ENCODE peak calls at places on chromosomes 4 and X, in six cellular contexts. F is choroid plexus epithelial cell, E is cardiac fibroblast, S is AG04450, O is colonic mucosa, T is cardiac muscle cell. J is an unnamed sample.
A peak's percentile ranks its signal among the peaks of the same experiment; 100 is the strongest.

GRCh38 chr4:156609421-156609820 is 362.2 kb downstream of the PDGFC start:
- DNase-seq in T (no peak), E (no peak), F (no peak), S (no peak), O (no peak), J (no peak)

GRCh38 chr4:150176559-150176958 is 98.3 kb downstream of the DCLK2 start:
- DNase-seq in T (peak; percentile 22), E (no peak), O (no peak), F (no peak), S (peak; percentile 10), J (peak; percentile 98)

GRCh38 chrX:69149466-69150293 is 15.6 kb downstream of the PJA1 start:
- DNase-seq in F (no peak), T (no peak), S (no peak), O (peak; percentile 7), E (no peak), J (no peak)

GRCh38 chrX:32397562-32398216 is 813.7 kb downstream of the DMD start:
- DNase-seq in O (no peak), S (no peak), F (no peak), E (no peak), T (no peak), J (no peak)

GRCh38 chr4:168695288-168695687 is 198.4 kb downstream of the PALLD start:
- DNase-seq in O (no peak), F (no peak), E (peak; percentile 46), S (no peak), T (no peak), J (no peak)

GRCh38 chrX:27599928-27600327 is 9.8 kb downstream of the DCAF8L2 start:
- DNase-seq in S (no peak), T (no peak), E (peak; percentile 72), F (peak; percentile 62), O (no peak), J (peak; percentile 50)

GRCh38 chr4:84177831-84178230 is 321.3 kb downstream of the NKX6-1 start:
- DNase-seq in F (no peak), O (no peak), S (no peak), T (no peak), E (no peak), J (no peak)

GRCh38 chr4:150457802-150458201 is 124.1 kb upstream of the MAB21L2 start:
- DNase-seq in E (peak; percentile 21), T (no peak), O (no peak), F (no peak), S (no peak), J (peak; percentile 14)

GRCh38 chrX:53421772-53422090 is 723 bp downstream of the SMC1A start:
- DNase-seq in F (no peak), O (no peak), S (no peak), T (no peak), E (no peak), J (no peak)

GRCh38 chr4:68344049-68344448 is 5.8 kb downstream of the YTHDC1 start:
- DNase-seq in O (no peak), E (no peak), F (no peak), T (no peak), S (no peak), J (no peak)

GRCh38 chr4:76420901-76421581 is at the start of gene CCDC158:
- DNase-seq in E (no peak), T (no peak), F (no peak), O (peak; percentile 18), S (no peak), J (no peak)

GRCh38 chr4:8704632-8705031 is 112.1 kb downstream of the CPZ start:
- DNase-seq in F (no peak), S (no peak), E (no peak), T (no peak), O (no peak), J (no peak)

GRCh38 chr4:73139991-73140390 is 70.5 kb upstream of the COX18 start:
- DNase-seq in S (no peak), E (peak; percentile 55), O (no peak), F (peak; percentile 62), T (no peak), J (no peak)

GRCh38 chr4:25767877-25768475 is 94.8 kb downstream of the SEL1L3 start:
- DNase-seq in F (peak; percentile 91), S (peak; percentile 32), O (peak; percentile 33), E (peak; percentile 81), T (peak; percentile 80), J (peak; percentile 84)

GRCh38 chr4:173432430-173432829 is 33.5 kb upstream of the SCRG1 start:
- DNase-seq in T (no peak), O (no peak), S (no peak), F (no peak), E (no peak), J (no peak)

GRCh38 chr4:7459471-7459870 is 24.7 kb upstream of the PSAPL1 start:
- DNase-seq in F (no peak), S (no peak), E (no peak), O (no peak), T (no peak), J (no peak)

GRCh38 chr4:128359422-128359821 is 71.8 kb upstream of the PGRMC2 start:
- DNase-seq in F (no peak), O (no peak), E (no peak), T (no peak), S (no peak), J (no peak)

GRCh38 chrX:131614241-131614640 is 70.4 kb downstream of the OR13H1 start:
- DNase-seq in F (no peak), S (no peak), E (no peak), O (no peak), T (no peak), J (no peak)

GRCh38 chr4:144557404-144557803 is 88.6 kb upstream of the HHIP start:
- DNase-seq in S (no peak), E (peak; percentile 56), T (no peak), F (peak; percentile 36), O (no peak), J (peak; percentile 66)

GRCh38 chr4:81491943-81492342 is 20.2 kb upstream of the RASGEF1B start:
- DNase-seq in E (peak; percentile 43), O (no peak), T (no peak), F (peak; percentile 62), S (no peak), J (no peak)

GRCh38 chrX:15761564-15762191 is 23.6 kb downstream of the CA5B start:
- DNase-seq in S (no peak), E (peak; percentile 44), F (peak; percentile 52), T (peak; percentile 35), O (peak; percentile 26), J (peak; percentile 49)

GRCh38 chr4:2804449-2804972 is 11.6 kb downstream of the SH3BP2 start:
- DNase-seq in E (no peak), O (no peak), F (no peak), S (no peak), T (no peak), J (no peak)

GRCh38 chrX:130109429-130110378 is 593 bp downstream of the ELF4 start:
- DNase-seq in F (no peak), T (no peak), O (no peak), E (peak; percentile 27), S (no peak), J (peak; percentile 54)

GRCh38 chrX:130114141-130114561 is 3.9 kb upstream of the ELF4 start:
- DNase-seq in E (no peak), S (no peak), F (no peak), O (no peak), T (no peak), J (peak; percentile 28)

GRCh38 chrX:130111220-130111934 is 1.1 kb upstream of the ELF4 start:
- DNase-seq in T (peak; percentile 22), E (no peak), F (no peak), S (no peak), O (peak; percentile 31), J (peak; percentile 30)

GRCh38 chrX:130110379-130111219 is at the start of gene ELF4:
- DNase-seq in E (peak; percentile 46), F (peak; percentile 58), T (peak; percentile 20), S (no peak), O (peak; percentile 61), J (peak; percentile 57)

GRCh38 chrX:130111935-130112221 is 1.6 kb upstream of the ELF4 start:
- DNase-seq in F (no peak), O (no peak), S (no peak), T (no peak), E (no peak), J (no peak)
- H3K4me3 ChIP-seq in F (no peak overlapping the region), O (no peak overlapping the region), S (no peak overlapping the region), T (no peak overlapping the region), E (no peak overlapping the region), J (no peak overlapping the region)

GRCh38 chr4:154082760-154083530 is 294.1 kb upstream of the SFRP2 start:
- DNase-seq in S (no peak), O (no peak), E (peak; percentile 40), T (peak; percentile 54), F (peak; percentile 43), J (no peak)
- TF ChIP-seq CTCF in S (no peak), O (no peak), E (peak; percentile 42), T (no peak), F (peak; percentile 62), J (peak; percentile 25)

GRCh38 chr4:40686081-40686913 is 56.6 kb upstream of the RBM47 start:
- DNase-seq in S (no peak), O (no peak), T (no peak), F (no peak), E (no peak), J (no peak)
- H3K4me3 ChIP-seq in S (no peak overlapping the region), O (no peak overlapping the region), T (no peak overlapping the region), F (no peak overlapping the region), E (no peak overlapping the region), J (no peak overlapping the region)

GRCh38 chrX:1906028-1906427 is 291.2 kb downstream of the ASMT start:
- DNase-seq in E (no peak), O (no peak), T (no peak), F (no peak), S (no peak), J (no peak)

GRCh38 chrX:1911401-1912131 is 296.7 kb downstream of the ASMT start:
- DNase-seq in F (no peak), T (no peak), O (no peak), E (no peak), S (no peak), J (no peak)

GRCh38 chrX:1912193-1912592 is 297.3 kb downstream of the ASMT start:
- DNase-seq in S (no peak), O (no peak), T (no peak), F (no peak), E (no peak), J (no peak)

GRCh38 chrX:1909419-1910206 is 294.8 kb downstream of the ASMT start:
- DNase-seq in F (no peak), S (no peak), O (no peak), E (no peak), T (no peak), J (no peak)

GRCh38 chrX:1910207-1910470 is 295.3 kb downstream of the ASMT start:
- DNase-seq in E (no peak), F (no peak), T (no peak), O (no peak), S (no peak), J (no peak)
- TF ChIP-seq CTCF in E (no peak), F (no peak), T (no peak), O (no peak), S (no peak), J (no peak)

GRCh38 chrX:67094061-67094460 is 449.8 kb upstream of the AR start:
- DNase-seq in T (no peak), O (no peak), E (no peak), S (no peak), F (no peak), J (no peak)
- H3K4me3 ChIP-seq in T (no peak overlapping the region), O (no peak overlapping the region), E (no peak overlapping the region), S (no peak overlapping the region), F (no peak overlapping the region), J (no peak overlapping the region)

DNA sequence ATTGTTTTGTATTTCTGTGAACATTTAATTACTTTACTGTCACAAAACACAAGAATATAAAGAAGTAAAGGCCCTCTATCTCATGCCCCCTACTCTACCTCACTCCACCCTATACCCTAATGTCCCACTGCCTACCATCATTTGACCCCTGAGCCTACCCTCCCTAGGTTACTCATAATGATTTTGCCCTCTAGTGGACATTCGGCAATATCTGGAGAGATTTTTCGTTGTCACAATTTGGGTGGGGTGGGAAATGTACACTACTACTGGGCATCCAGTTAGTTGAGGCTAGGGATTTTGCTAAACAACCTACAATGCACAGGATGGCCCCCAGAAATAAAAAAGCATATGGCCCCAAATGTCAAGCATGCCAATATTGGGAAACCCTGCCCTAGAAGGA is 10.2 kb downstream of the TEX13A start:
- DNase-seq in E (no peak), T (no peak), S (no peak), F (no peak), O (no peak), J (no peak)
- TF ChIP-seq CTCF in E (no peak), T (no peak), S (no peak), F (peak; percentile 15), O (no peak), J (no peak)